ENCODE peak calls at places on chromosomes 2 and 18, in four cellular contexts. E, U, B and N are unnamed samples. For H3K36me3, the result is how much of the 10 kb centered on the place peaks cover.

GRCh38 chr2:3575534-3576324 is 669 bp downstream of the RPS7 start:
- DNase-seq in E (no peak), B (no peak), U (peak), N (no peak)

GRCh38 chr2:237542001-237542704 is 24.2 kb upstream of the PRLH start:
- DNase-seq in B (no peak), U (no peak), E (no peak), N (no peak)

GRCh38 chr2:105248316-105249070 is 7.0 kb downstream of the GPR45 start:
- DNase-seq in E (no peak), U (no peak), B (no peak), N (no peak)

GRCh38 chr2:150976604-150977003 is 285.1 kb downstream of the RBM43 start:
- DNase-seq in E (no peak), B (no peak), U (no peak), N (no peak)

GRCh38 chr2:8059255-8059654 is 622.6 kb upstream of the ID2 start:
- DNase-seq in E (no peak), B (no peak), U (no peak), N (no peak)

GRCh38 chr2:66683068-66683467 is 248.1 kb downstream of the MEIS1 start:
- DNase-seq in U (no peak), E (no peak), B (no peak), N (no peak)

GRCh38 chr2:28766070-28766469 is 14.4 kb downstream of the PPP1CB start:
- DNase-seq in U (no peak), E (no peak), B (no peak), N (no peak)

GRCh38 chr2:236775521-236775920 is 205.9 kb downstream of the ACKR3 start:
- DNase-seq in U (no peak), B (no peak), E (no peak), N (no peak)

GRCh38 chr18:58045265-58046086 is 1.4 kb downstream of the NEDD4L start:
- DNase-seq in E (no peak), B (peak), U (no peak), N (peak)

GRCh38 chr2:238155051-238155760 is 3.6 kb upstream of the ERFE start:
- DNase-seq in E (no peak), U (no peak), B (no peak), N (peak)

GRCh38 chr2:219269362-219270054 is 9.7 kb upstream of the DNAJB2 start:
- DNase-seq in B (no peak), E (no peak), U (no peak), N (no peak)

GRCh38 chr18:35407871-35408481 is 30.8 kb upstream of the ZNF396 start:
- DNase-seq in E (no peak), B (peak), U (peak), N (peak)

GRCh38 chr2:28423856-28424605 is 31.4 kb downstream of the FOSL2 start:
- DNase-seq in E (no peak), B (no peak), U (no peak), N (peak)

GRCh38 chr18:7567487-7568425 is 640 bp downstream of the PTPRM start:
- DNase-seq in B (peak), U (peak), E (no peak), N (peak)

GRCh38 chr18:46650681-46651080 is 6.3 kb downstream of the LOXHD1 start:
- DNase-seq in B (no peak), U (no peak), E (no peak), N (no peak)
- H3K36me3 ChIP-seq in B (under half), U (under half), E (under half), N (under half)

GRCh38 chr2:217431577-217432269 is 571.1 kb downstream of the TNS1 start:
- DNase-seq in U (no peak), E (no peak), B (no peak), N (no peak)
- H4K91ac ChIP-seq in U (peak), E (peak), B (no peak), N (peak)

GRCh38 chr2:25161055-25161781 is 7.2 kb downstream of the POMC start:
- DNase-seq in E (no peak), B (no peak), U (no peak), N (peak)
- H2AFZ ChIP-seq in E (no peak), B (no peak), U (no peak), N (peak)

GRCh38 chr2:127951031-127951430 is 65.3 kb upstream of the AMMECR1L start:
- DNase-seq in U (no peak), B (no peak), E (no peak), N (peak)
- H3K36me3 ChIP-seq in U (under half), B (half or more), E (half or more), N (under half)

GRCh38 chr18:33231474-33232317 is 208.8 kb downstream of the CCDC178 start:
- DNase-seq in E (peak), B (peak), U (peak), N (peak)
- H4K91ac ChIP-seq in E (no peak), B (no peak), U (no peak), N (no peak)

GRCh38 chr18:21203096-21203495 is 38.9 kb upstream of the GREB1L start:
- DNase-seq in B (no peak), E (no peak), U (no peak), N (no peak)

GRCh38 chr18:21203842-21204241 is 38.2 kb upstream of the GREB1L start:
- DNase-seq in E (no peak), B (no peak), U (no peak), N (no peak)

GRCh38 chr18:21210278-21210677 is 31.8 kb upstream of the GREB1L start:
- DNase-seq in U (no peak), B (no peak), E (no peak), N (no peak)

GRCh38 chr18:21205695-21206094 is 36.3 kb upstream of the GREB1L start:
- DNase-seq in E (no peak), U (no peak), B (no peak), N (no peak)
- H2AFZ ChIP-seq in E (no peak), U (no peak), B (no peak), N (no peak)

GRCh38 chr2:36988008-36988407 is 21.7 kb upstream of the STRN start:
- DNase-seq in U (no peak), B (no peak), E (no peak), N (no peak)
- H3K36me3 ChIP-seq in U (under half), B (under half), E (under half), N (under half)

GRCh38 chr2:240289701-240290431 is 145.6 kb upstream of the GPC1 start:
- DNase-seq in B (no peak), U (no peak), E (no peak), N (no peak)
- H4K91ac ChIP-seq in B (no peak), U (no peak), E (no peak), N (no peak)

GRCh38 chr2:53129851-53130250 is 637.8 kb upstream of the CHAC2 start:
- DNase-seq in U (no peak), B (no peak), E (no peak), N (peak)

GRCh38 chr2:53127061-53127650 is 640.4 kb upstream of the CHAC2 start:
- DNase-seq in U (no peak), B (no peak), E (no peak), N (no peak)

GRCh38 chr2:53130441-53130943 is 637.1 kb upstream of the CHAC2 start:
- DNase-seq in U (no peak), B (no peak), E (no peak), N (peak)

DNA sequence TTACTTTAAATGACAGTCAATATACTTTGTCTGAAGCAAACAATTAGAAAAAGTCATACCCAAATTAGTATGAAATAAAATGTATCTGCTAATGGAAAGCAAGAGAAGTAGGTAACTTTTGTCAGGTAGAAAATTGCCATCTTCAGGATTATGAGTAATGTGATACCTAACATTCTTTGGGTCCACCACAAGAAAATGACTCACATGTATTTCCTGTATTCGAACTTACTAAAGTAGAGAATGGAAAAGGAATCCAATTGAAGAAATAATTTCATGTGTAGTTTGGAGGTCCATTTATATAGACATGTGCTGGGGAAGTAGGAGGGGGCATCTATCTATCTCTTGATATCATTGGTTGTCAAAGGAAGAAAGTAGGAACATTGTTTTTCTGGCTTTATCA is 636.2 kb upstream of the CHAC2 start:
- DNase-seq in U (no peak), E (no peak), B (no peak), N (peak)
- H2AFZ ChIP-seq in U (no peak), E (no peak), B (no peak), N (no peak)